ENCODE peak calls at places on chromosomes 3 and 15, in five cellular contexts. P is heart right ventricle, Z is body of pancreas, V is uterus, Y is Karpas-422. S is an unnamed sample.

GRCh38 chr3:150030841-150031240 is 60.1 kb upstream of the PFN2 start:
- DNase-seq in V (no peak), P (no peak), Y (no peak), Z (no peak), S (no peak)

GRCh38 chr3:66379565-66379964 is 121.3 kb downstream of the LRIG1 start:
- DNase-seq in Z (no peak), V (no peak), P (no peak), Y (no peak), S (no peak)

GRCh38 chr3:49316696-49317457 is 23.0 kb downstream of the USP4 start:
- DNase-seq in V (peak; percentile 51), Y (no peak), P (peak; percentile 20), Z (no peak), S (no peak)

GRCh38 chr3:129605593-129606521 is 619 bp downstream of the PLXND1 start:
- DNase-seq in P (peak; percentile 66), Y (no peak), V (peak; percentile 65), Z (peak; percentile 72), S (peak; percentile 69)

GRCh38 chr15:42491540-42492225 is 742 bp upstream of the ZNF106 start:
- DNase-seq in V (no peak), Z (no peak), P (no peak), Y (no peak), S (no peak)

GRCh38 chr15:82613764-82614163 is 33.4 kb downstream of the CPEB1 start:
- DNase-seq in Y (no peak), V (peak; percentile 33), Z (no peak), P (peak; percentile 15), S (no peak)

GRCh38 chr3:94069242-94069813 is 6.5 kb downstream of the NSUN3 start:
- DNase-seq in Y (peak; percentile 74), Z (no peak), P (no peak), V (no peak), S (peak; percentile 49)

GRCh38 chr3:80663426-80663825 is 895.6 kb upstream of the ROBO1 start:
- DNase-seq in Z (no peak), V (no peak), Y (no peak), P (no peak), S (no peak)

GRCh38 chr15:66211670-66212455 is 41.7 kb downstream of the MEGF11 start:
- DNase-seq in P (no peak), Y (no peak), Z (no peak), V (no peak), S (no peak)

GRCh38 chr3:70067860-70068479 is 68.4 kb downstream of the SAMMSON start:
- DNase-seq in Y (no peak), V (no peak), P (no peak), Z (no peak), S (no peak)

GRCh38 chr3:116770815-116771450 is 61.4 kb downstream of the TUSC7 start:
- DNase-seq in P (peak; percentile 13), Z (peak; percentile 65), V (peak; percentile 42), Y (peak; percentile 92), S (peak; percentile 89)

GRCh38 chr3:183260167-183260904 is 7.3 kb downstream of the B3GNT5 start:
- DNase-seq in Z (no peak), Y (peak; percentile 65), P (no peak), V (no peak), S (no peak)

GRCh38 chr3:52213901-52214300 is 11.5 kb downstream of the TLR9 start:
- DNase-seq in Y (no peak), P (no peak), V (no peak), Z (no peak), S (no peak)

GRCh38 chr3:65871305-65872141 is 167.2 kb downstream of the MAGI1 start:
- DNase-seq in V (no peak), P (peak; percentile 42), Z (peak; percentile 92), Y (no peak), S (peak; percentile 33)

GRCh38 chr3:183518446-183519185 is 36.9 kb downstream of the KLHL6 start:
- DNase-seq in P (no peak), V (no peak), Z (no peak), Y (no peak), S (peak; percentile 53)

GRCh38 chr3:194183271-194183670 is 47.3 kb downstream of the HES1 start:
- DNase-seq in Z (no peak), Y (no peak), P (no peak), V (no peak), S (no peak)

GRCh38 chr15:74790080-74790916 is 8.4 kb downstream of the CSK start:
- DNase-seq in P (peak; percentile 84), Z (peak; percentile 53), Y (peak; percentile 96), V (peak; percentile 72), S (no peak)

GRCh38 chr15:79458491-79458890 is 26.4 kb downstream of the MINAR1 start:
- DNase-seq in Z (no peak), P (no peak), Y (no peak), V (no peak), S (no peak)

GRCh38 chr15:79463781-79464270 is 31.7 kb downstream of the MINAR1 start:
- DNase-seq in Z (no peak), V (no peak), Y (no peak), P (no peak), S (no peak)

GRCh38 chr15:79466488-79466887 is 34.4 kb downstream of the MINAR1 start:
- DNase-seq in V (no peak), Z (no peak), P (no peak), Y (no peak), S (no peak)

GRCh38 chr15:79459666-79460065 is 27.5 kb downstream of the MINAR1 start:
- DNase-seq in Y (no peak), V (no peak), P (no peak), Z (no peak), S (no peak)

DNA sequence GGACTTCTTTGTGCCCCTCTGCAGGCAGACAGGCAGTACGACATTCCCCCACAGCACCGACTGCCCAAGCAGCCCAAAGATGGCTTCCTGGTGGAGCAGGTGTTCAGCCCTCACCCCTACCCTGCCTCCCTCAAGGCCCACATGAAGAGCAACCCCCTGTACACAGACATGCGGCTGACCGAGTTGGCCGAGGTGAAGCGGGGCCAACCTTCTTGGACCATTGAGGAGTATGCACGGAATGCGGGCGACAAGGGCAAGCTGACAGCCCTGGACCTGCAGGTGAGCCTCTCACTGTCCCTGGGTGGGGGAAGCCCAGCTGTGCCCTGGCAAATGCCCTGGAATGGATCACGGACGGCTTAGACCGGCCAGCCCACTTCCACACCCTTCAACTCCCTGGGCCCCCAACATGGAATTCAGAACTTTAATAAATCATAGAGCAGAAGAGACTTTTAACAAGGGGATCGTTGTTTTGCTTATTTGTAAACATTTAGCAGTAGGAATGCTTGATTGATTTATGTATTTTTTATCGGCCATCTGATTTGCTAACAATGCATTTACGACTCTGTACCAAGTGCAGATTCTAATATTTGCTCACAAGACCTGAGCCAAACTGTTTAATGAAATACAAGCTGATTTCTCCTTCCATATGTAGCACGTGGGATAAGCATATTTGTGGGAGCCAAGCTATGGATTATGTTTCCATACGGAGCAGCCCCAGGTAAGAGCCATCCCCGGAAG is 31.1 kb downstream of the MINAR1 start:
- DNase-seq in Z (peak; percentile 71), P (no peak), Y (no peak), V (no peak), S (no peak)
- H3K4me3 ChIP-seq in Z (no peak overlapping the region), P (no peak overlapping the region), Y (no peak overlapping the region), V (no peak overlapping the region), S (no peak overlapping the region)

GRCh38 chr15:54719325-54719724 is 477.4 kb downstream of the RSL24D1 start:
- DNase-seq in V (no peak), P (no peak), Y (no peak), Z (no peak), S (no peak)

DNA sequence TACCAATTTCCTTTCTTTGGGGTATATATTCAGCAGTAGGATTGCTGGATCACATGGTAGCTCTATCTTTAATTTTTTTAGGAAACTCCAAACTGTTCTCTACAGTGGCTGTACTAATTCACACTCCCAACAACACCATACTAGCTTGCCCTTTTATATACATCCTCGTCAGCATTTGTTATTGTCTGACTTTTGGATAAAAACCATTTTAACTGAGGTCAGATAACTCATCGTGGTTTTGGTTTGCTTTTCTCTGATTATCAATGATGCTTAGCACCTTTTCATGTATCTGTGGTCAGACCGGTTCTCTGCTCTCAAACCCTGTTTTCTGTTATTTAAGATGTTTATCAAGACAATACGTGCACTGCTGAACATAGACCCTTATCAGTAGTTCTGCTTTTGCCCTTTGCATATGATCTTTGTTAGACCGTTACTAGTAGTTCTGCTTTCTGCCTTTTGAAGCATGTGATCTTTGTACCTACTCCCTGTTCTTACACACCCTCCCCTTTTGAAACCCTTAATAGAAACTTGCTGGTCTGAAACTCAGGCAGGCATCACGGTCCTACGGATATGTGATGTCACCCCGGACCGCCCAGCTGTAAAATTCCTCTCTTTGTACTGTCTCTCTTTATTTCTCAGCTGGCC is 474.3 kb downstream of the RSL24D1 start:
- DNase-seq in Y (no peak), P (no peak), V (no peak), Z (no peak), S (no peak)
- H3K9me3 ChIP-seq in Y (peaks cover 21% of the 10 kb centered on the region), P (peaks cover 4% of the 10 kb centered on the region), V (no peaks in the 10 kb centered on the region), Z (no peaks in the 10 kb centered on the region), S (no peaks in the 10 kb centered on the region)

GRCh38 chr15:44492040-44492439 is 44.9 kb upstream of the EIF3J start:
- DNase-seq in P (no peak), V (no peak), Z (no peak), Y (no peak), S (no peak)
- H3K4me1 ChIP-seq in P (peaks cover 4% of the 10 kb centered on the region), V (no peaks in the 10 kb centered on the region), Z (no peaks in the 10 kb centered on the region), Y (no peaks in the 10 kb centered on the region), S (no peaks in the 10 kb centered on the region)

DNA sequence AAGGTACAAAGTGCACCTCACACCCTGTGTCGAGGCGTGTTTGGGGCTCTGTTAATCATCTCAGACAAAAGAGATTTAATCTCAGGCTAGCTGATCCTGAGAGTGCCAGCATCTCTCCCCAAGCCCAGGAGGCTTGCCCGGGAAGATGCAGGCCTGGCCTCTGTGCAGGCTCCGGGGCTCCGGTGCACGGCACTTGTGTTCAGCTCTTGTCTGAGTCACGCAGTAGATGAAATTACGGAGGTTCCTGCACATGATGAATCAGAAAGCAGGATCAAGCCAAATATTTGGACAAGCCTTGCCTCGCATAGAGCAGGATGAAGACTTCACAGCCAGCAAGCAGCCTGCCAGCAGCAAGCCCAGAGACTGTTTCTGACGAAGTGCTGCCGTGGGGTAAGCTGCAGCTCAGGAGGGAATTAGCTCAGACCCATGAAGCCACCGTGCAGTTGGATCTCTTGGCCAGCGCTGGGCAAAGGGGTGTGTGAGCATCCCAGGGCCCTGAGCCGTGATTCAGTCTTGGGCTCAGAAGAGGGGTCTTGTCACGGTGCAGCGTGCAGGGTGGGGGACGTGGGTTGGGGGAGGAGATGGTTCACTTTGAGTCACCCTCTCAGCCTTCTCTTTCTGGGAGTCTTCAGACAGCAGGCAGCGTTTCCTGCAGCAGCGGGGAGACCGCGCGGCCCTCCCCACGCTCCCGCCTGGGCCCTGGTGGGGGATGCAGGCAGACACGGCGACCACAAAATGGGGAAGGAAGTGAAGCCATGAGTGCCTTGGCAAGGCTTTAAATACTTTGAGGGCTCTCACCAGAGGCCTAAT is 89.2 kb upstream of the MEF2A start:
- DNase-seq in P (peak; percentile 54), Z (peak; percentile 28), V (peak; percentile 75), Y (no peak), S (peak; percentile 59)
- H3K4me3 ChIP-seq in P (no peak overlapping the region), Z (no peak overlapping the region), V (no peak overlapping the region), Y (no peak overlapping the region), S (no peak overlapping the region)

GRCh38 chr15:69849232-69849610 is 248.5 kb downstream of the TLE3 start:
- DNase-seq in V (no peak), Z (no peak), P (no peak), Y (no peak), S (no peak)
- H3K9me3 ChIP-seq in V (no peaks in the 10 kb centered on the region), Z (no peaks in the 10 kb centered on the region), P (no peaks in the 10 kb centered on the region), Y (no peaks in the 10 kb centered on the region), S (no peaks in the 10 kb centered on the region)